ENCODE peak calls at places on chromosomes 12 and 14, in four cellular contexts. I is WTC11, B is K562, V is SK-N-SH. J is an unnamed sample.

GRCh38 chr14:51448831-51449665 is 202.7 kb upstream of the FRMD6 start:
- DNase-seq in I (no peak), B (no peak), V (peak), J (no peak)

GRCh38 chr14:104816678-104816945 is 15.7 kb downstream of the ZBTB42 start:
- DNase-seq in I (no peak), B (no peak), V (no peak), J (no peak)

GRCh38 chr12:113747048-113747447 is 219.1 kb downstream of the RBM19 start:
- DNase-seq in I (no peak), B (peak), V (no peak), J (no peak)

GRCh38 chr14:51328089-51328941 is 88.3 kb downstream of the TMX1 start:
- DNase-seq in I (no peak), B (no peak), V (no peak), J (no peak)

GRCh38 chr14:60163741-60164140 is 1.5 kb downstream of the DHRS7 start:
- DNase-seq in I (no peak), B (no peak), V (no peak), J (no peak)

GRCh38 chr12:25950329-25951115 is 8.0 kb upstream of the RASSF8 start:
- DNase-seq in I (no peak), B (peak), V (no peak), J (no peak)

GRCh38 chr12:114666746-114667668 is 17.0 kb downstream of the TBX3 start:
- DNase-seq in I (no peak), B (no peak), V (no peak), J (no peak)

GRCh38 chr12:51188359-51189051 is 15.6 kb upstream of the TFCP2 start:
- DNase-seq in I (no peak), B (peak), V (peak), J (peak)

GRCh38 chr12:92968201-92968813 is 39.2 kb upstream of the EEA1 start:
- DNase-seq in I (no peak), B (no peak), V (no peak), J (no peak)

GRCh38 chr12:109162551-109162950 is 46.2 kb downstream of the ACACB start:
- DNase-seq in I (no peak), B (no peak), V (no peak), J (no peak)

GRCh38 chr12:1800646-1801284 is 19.6 kb upstream of the LRTM2 start:
- DNase-seq in I (peak), B (no peak), V (peak), J (no peak)

DNA sequence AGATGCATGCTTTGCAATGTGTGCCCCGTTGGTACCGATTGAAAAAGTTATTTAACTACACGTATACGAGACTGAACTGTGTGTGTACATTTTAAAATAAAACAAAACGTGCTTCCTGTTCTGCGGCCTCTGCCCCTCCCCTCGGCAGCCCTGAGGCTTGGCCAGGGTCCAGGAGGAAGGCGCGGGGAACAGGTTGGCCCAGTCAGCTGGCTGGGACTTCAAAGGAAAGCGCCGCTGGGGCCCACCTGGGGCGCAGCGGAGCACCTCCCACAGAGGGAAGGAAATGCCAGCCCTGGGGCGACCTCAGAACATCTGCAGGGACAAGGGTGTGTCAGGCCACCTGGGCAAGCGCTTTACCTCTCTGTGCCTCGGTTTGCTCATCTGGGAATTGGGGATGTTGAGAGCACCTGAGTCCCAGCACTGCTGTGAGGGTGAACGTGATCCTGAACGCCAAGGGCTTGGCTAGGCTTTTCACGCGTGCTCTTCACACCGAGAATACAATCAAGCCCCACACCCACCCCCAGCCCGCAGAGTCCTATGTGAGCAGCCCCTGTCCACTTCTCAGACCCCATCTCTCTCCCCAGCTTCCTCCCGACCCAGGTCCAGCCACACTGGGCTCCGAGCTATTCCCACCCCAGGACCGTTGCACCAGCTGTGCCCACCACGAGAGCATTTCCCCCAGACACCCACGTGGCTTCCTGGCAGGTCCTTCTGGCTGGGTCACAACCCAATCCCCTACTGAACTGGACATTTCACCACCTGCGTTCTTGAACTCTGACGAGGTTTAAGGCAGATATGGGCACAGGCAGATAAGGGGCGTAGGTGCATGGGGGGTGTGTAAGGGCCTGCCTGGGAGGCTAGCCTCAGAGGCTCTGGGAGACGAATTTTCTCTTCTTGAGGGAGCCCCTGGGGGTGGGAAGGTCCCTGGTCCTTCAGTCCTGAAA is 41.9 kb upstream of the NCOR2 start:
- DNase-seq in I (peak), B (peak), V (peak), J (peak)
- TF ChIP-seq USF1 in I (no peak), B (peak), V (no peak), J (no peak)

DNA sequence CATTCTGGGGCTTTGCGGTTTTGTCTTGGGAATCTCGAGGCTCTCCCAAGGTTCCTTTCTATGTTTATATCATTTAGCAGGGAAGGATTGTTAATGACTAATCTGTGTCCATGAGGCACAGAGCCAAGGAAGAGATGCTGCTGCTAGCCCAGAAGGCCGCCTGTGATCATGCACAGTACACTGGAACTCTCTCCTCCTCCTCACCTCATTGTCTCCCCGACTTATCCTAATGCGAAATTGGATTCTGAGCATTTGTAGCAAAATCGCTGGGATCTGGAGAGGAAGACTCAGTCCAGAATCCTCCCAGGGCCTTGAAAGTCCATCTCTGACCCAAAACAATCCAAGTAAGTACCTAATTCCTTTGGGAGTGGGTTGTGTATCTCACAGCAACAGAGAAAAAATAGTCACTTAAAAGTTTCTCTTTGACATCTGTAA is at the start of gene NR1H4:
- DNase-seq in I (no peak), B (no peak), V (no peak), J (no peak)
- TF ChIP-seq USF1 in I (no peak), B (no peak), V (no peak), J (no peak)

DNA sequence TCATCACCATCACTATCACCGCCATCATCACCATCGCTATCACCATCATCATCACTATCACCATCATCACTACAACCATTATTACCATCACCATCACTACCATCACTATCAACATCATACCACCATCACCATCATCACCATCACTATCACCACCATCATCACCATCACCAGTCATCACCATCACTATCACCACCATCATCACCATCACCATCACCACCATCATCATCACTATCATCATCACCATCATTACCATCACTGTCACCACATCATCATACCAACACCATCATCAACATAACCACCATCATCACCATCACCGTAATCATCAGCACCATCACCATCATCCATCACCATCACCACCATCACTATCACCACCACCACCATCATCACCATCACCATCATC is 213.8 kb downstream of the ALG10 start:
- DNase-seq in I (no peak), B (no peak), V (no peak), J (no peak)
- TF ChIP-seq USF1 in I (no peak), B (no peak), V (no peak), J (no peak)

DNA sequence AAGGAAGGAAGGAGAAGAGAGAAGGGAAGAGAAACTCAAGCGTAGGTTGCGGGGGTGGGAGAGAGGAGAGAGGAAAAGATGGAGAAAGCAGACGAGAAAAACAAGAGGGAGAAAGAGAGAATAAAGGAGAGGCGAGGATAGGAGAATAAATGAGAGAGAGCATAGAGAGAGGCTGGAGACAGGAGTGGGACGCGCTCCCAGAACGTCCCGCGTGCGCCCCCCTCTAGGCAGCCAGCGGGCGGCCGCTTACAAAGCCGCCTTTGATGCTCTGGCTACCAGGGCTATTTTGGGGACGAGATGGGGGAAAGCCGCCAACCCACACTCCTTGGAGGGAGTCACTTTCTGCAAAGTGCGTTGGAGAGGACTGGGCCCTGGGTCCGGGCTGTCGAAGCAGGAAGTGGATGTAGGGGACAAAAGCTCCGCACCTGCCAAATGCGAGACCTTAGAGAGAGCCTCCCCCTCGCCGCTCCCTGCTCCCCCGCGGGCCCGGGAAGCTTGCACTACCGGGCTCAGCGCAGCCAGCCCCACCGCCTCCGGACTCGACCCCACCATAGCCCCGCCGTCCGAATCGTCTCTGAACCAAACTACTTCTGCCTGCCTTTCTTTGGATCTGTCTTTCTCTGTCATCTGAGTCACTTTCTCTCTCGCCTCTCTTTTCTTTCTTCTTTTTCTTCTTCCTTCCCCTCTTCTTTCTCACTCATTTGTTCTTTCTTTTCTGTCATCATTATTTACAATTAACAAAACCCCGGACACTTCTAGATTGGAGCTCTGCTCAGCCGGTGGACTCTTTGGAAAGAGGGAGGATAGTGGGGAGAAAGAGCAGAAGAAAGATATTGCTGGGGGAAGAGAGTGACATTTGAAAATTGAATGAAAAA is 8.0 kb downstream of the ASCL1 start:
- DNase-seq in I (peak), B (no peak), V (peak), J (no peak)
- TF ChIP-seq USF1 in I (no peak), B (no peak), V (no peak), J (no peak)

GRCh38 chr12:87094356-87094755 is 838.2 kb upstream of the MGAT4C start:
- DNase-seq in I (no peak), B (no peak), V (no peak), J (no peak)
- TF ChIP-seq USF1 in I (no peak), B (no peak), V (no peak), J (no peak)

J was measured in GM12878.